ENCODE peak calls at places on chromosomes 16 and 17, in ten cellular contexts. One of them, this sample, is unnamed.

GRCh38 chr16:12874135-12874534 is 27.3 kb upstream of the SHISA9 start:
- DNase-seq in lung: no peak
- DNase-seq in fibroblast of the aortic adventitia: peak; percentile 69
- DNase-seq in HFFc6: peak; percentile 84
- DNase-seq in fibroblast of lung: no peak
- DNase-seq in A673: no peak
- DNase-seq in HCT116: no peak
- DNase-seq in left ventricle myocardium inferior: no peak
- DNase-seq in cardiac fibroblast: peak; percentile 74
- DNase-seq in epithelial cell of esophagus: peak; percentile 22
- DNase-seq in this sample: peak; percentile 22

GRCh38 chr16:14499110-14499509 is 130.9 kb downstream of the PARN start:
- DNase-seq in lung: no peak
- DNase-seq in fibroblast of the aortic adventitia: no peak
- DNase-seq in HFFc6: no peak
- DNase-seq in fibroblast of lung: no peak
- DNase-seq in A673: no peak
- DNase-seq in HCT116: no peak
- DNase-seq in left ventricle myocardium inferior: no peak
- DNase-seq in cardiac fibroblast: no peak
- DNase-seq in epithelial cell of esophagus: no peak
- DNase-seq in this sample: no peak

GRCh38 chr17:61452301-61453290 is at the start of gene TBX4:
- DNase-seq in lung: no peak
- DNase-seq in fibroblast of the aortic adventitia: no peak
- DNase-seq in HFFc6: no peak
- DNase-seq in fibroblast of lung: peak; percentile 63
- DNase-seq in A673: no peak
- DNase-seq in HCT116: no peak
- DNase-seq in left ventricle myocardium inferior: no peak
- DNase-seq in cardiac fibroblast: no peak
- DNase-seq in epithelial cell of esophagus: no peak
- DNase-seq in this sample: no peak

GRCh38 chr17:74152591-74153455 is 50.7 kb upstream of the RPL38 start:
- DNase-seq in lung: no peak
- DNase-seq in fibroblast of the aortic adventitia: peak; percentile 14
- DNase-seq in HFFc6: no peak
- DNase-seq in fibroblast of lung: no peak
- DNase-seq in A673: no peak
- DNase-seq in HCT116: no peak
- DNase-seq in left ventricle myocardium inferior: no peak
- DNase-seq in cardiac fibroblast: no peak
- DNase-seq in epithelial cell of esophagus: no peak
- DNase-seq in this sample: no peak

GRCh38 chr17:2435181-2435741 is 34.4 kb upstream of the MNT start:
- DNase-seq in lung: no peak
- DNase-seq in fibroblast of the aortic adventitia: peak; percentile 34
- DNase-seq in HFFc6: no peak
- DNase-seq in fibroblast of lung: no peak
- DNase-seq in A673: no peak
- DNase-seq in HCT116: no peak
- DNase-seq in left ventricle myocardium inferior: no peak
- DNase-seq in cardiac fibroblast: no peak
- DNase-seq in epithelial cell of esophagus: no peak
- DNase-seq in this sample: peak; percentile 55

GRCh38 chr16:27426423-27427408 is 24.7 kb downstream of the IL21R start:
- DNase-seq in lung: peak; percentile 38
- DNase-seq in fibroblast of the aortic adventitia: peak; percentile 83
- DNase-seq in HFFc6: peak; percentile 90
- DNase-seq in fibroblast of lung: peak; percentile 88
- DNase-seq in A673: peak; percentile 60
- DNase-seq in HCT116: peak; percentile 28
- DNase-seq in left ventricle myocardium inferior: no peak
- DNase-seq in cardiac fibroblast: peak; percentile 93
- DNase-seq in epithelial cell of esophagus: peak; percentile 90
- DNase-seq in this sample: peak; percentile 91

GRCh38 chr16:27973678-27974077 is 89.8 kb downstream of the GSG1L start:
- DNase-seq in lung: no peak
- DNase-seq in fibroblast of the aortic adventitia: no peak
- DNase-seq in HFFc6: no peak
- DNase-seq in fibroblast of lung: no peak
- DNase-seq in A673: peak; percentile 24
- DNase-seq in HCT116: no peak
- DNase-seq in left ventricle myocardium inferior: no peak
- DNase-seq in cardiac fibroblast: no peak
- DNase-seq in epithelial cell of esophagus: no peak
- DNase-seq in this sample: no peak

GRCh38 chr17:43224146-43224705 is 4.2 kb downstream of the CCDC200 start:
- DNase-seq in lung: peak; percentile 25
- DNase-seq in fibroblast of the aortic adventitia: no peak
- DNase-seq in HFFc6: no peak
- DNase-seq in fibroblast of lung: no peak
- DNase-seq in A673: no peak
- DNase-seq in HCT116: no peak
- DNase-seq in left ventricle myocardium inferior: no peak
- DNase-seq in cardiac fibroblast: no peak
- DNase-seq in epithelial cell of esophagus: no peak
- DNase-seq in this sample: no peak

DNA sequence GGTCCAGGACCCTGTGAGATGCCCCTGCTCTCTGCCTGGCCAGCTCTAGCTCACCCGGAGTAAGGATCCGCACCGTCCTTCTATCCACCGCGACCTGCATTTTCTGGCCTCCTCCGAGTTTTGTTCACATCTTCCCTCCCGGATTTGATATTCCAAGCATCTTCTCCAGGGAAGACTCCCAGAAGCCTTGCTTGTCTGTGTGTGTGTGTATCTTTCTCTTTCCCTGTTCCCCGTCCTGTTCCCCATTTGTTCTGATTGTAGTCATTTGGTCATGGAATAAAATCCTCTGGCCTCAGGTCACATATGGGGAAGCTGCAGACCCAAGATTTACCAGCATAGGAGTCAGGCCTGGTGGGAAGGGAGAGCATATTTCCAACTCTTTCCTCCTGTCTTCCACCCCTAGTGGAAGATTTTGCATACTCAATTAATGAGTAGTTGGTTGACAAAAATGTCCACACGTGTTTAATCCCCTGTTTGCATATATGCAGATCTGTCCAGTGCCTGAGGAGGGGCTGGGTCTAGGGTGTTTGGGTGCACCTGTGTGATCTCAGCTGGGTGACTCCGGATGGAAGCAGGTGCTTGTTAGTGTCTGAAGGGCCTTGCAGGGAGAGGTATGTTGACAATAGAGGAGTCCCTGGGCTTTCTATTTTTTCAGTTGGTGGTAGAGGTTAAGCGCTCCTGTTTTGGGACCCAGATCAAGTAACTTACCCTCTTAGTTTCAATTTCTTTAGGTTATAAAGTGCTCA is 1.9 kb downstream of the PRAC1 start:
- DNase-seq in lung: no peak
- DNase-seq in fibroblast of the aortic adventitia: no peak
- DNase-seq in HFFc6: no peak
- DNase-seq in fibroblast of lung: no peak
- DNase-seq in A673: peak; percentile 51
- DNase-seq in HCT116: no peak
- DNase-seq in left ventricle myocardium inferior: no peak
- DNase-seq in cardiac fibroblast: no peak
- DNase-seq in epithelial cell of esophagus: no peak
- DNase-seq in this sample: no peak
- TF ChIP-seq CTCF in lung: no peak
- TF ChIP-seq CTCF in fibroblast of the aortic adventitia: no peak
- TF ChIP-seq CTCF in HFFc6: no peak
- TF ChIP-seq CTCF in fibroblast of lung: no peak
- TF ChIP-seq CTCF in A673: peak; percentile 10
- TF ChIP-seq CTCF in HCT116: no peak
- TF ChIP-seq CTCF in left ventricle myocardium inferior: no peak
- TF ChIP-seq CTCF in cardiac fibroblast: no peak
- TF ChIP-seq CTCF in epithelial cell of esophagus: no peak
- TF ChIP-seq CTCF in this sample: no peak

GRCh38 chr16:2428787-2429036 is 535 bp upstream of the CCNF start:
- DNase-seq in lung: no peak
- DNase-seq in fibroblast of the aortic adventitia: no peak
- DNase-seq in HFFc6: no peak
- DNase-seq in fibroblast of lung: no peak
- DNase-seq in A673: no peak
- DNase-seq in HCT116: no peak
- DNase-seq in left ventricle myocardium inferior: no peak
- DNase-seq in cardiac fibroblast: no peak
- DNase-seq in epithelial cell of esophagus: no peak
- DNase-seq in this sample: no peak

GRCh38 chr16:2429771-2430663 is 770 bp downstream of the CCNF start:
- DNase-seq in lung: no peak
- DNase-seq in fibroblast of the aortic adventitia: peak; percentile 16
- DNase-seq in HFFc6: no peak
- DNase-seq in fibroblast of lung: peak; percentile 36
- DNase-seq in A673: peak; percentile 40
- DNase-seq in HCT116: no peak
- DNase-seq in left ventricle myocardium inferior: no peak
- DNase-seq in cardiac fibroblast: peak; percentile 26
- DNase-seq in epithelial cell of esophagus: peak; percentile 67
- DNase-seq in this sample: peak; percentile 24

GRCh38 chr16:2429037-2429770 is at the start of gene CCNF:
- DNase-seq in lung: peak; percentile 97
- DNase-seq in fibroblast of the aortic adventitia: peak; percentile 91
- DNase-seq in HFFc6: peak; percentile 91
- DNase-seq in fibroblast of lung: peak; percentile 92
- DNase-seq in A673: peak; percentile 98
- DNase-seq in HCT116: peak; percentile 84
- DNase-seq in left ventricle myocardium inferior: peak; percentile 98
- DNase-seq in cardiac fibroblast: peak; percentile 94
- DNase-seq in epithelial cell of esophagus: peak; percentile 97
- DNase-seq in this sample: peak; percentile 96

GRCh38 chr16:2432801-2433505 is 3.7 kb downstream of the CCNF start:
- DNase-seq in lung: no peak
- DNase-seq in fibroblast of the aortic adventitia: no peak
- DNase-seq in HFFc6: no peak
- DNase-seq in fibroblast of lung: no peak
- DNase-seq in A673: no peak
- DNase-seq in HCT116: no peak
- DNase-seq in left ventricle myocardium inferior: no peak
- DNase-seq in cardiac fibroblast: no peak
- DNase-seq in epithelial cell of esophagus: no peak
- DNase-seq in this sample: no peak

DNA sequence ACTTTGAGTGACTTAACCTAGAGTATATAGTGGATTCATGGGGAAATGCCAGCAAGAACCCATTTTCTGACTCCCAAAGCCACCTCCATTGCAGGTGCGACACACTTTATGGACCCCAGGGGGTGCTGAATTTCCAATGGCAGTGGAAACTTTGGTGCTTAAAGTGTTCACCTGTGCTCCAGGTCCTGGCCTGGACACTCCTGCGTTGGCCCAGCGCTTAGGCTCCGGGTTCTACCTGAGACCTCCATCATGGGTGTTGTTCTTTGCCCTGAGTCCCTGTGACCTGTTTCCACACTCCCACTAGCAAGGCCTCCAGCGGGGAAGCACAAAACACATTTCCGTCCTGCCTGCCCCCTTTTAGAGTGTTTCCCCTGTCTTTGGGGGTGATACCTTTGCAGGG is 3.0 kb downstream of the CCNF start:
- DNase-seq in lung: no peak
- DNase-seq in fibroblast of the aortic adventitia: no peak
- DNase-seq in HFFc6: no peak
- DNase-seq in fibroblast of lung: no peak
- DNase-seq in A673: no peak
- DNase-seq in HCT116: no peak
- DNase-seq in left ventricle myocardium inferior: no peak
- DNase-seq in cardiac fibroblast: no peak
- DNase-seq in epithelial cell of esophagus: no peak
- DNase-seq in this sample: no peak
- TF ChIP-seq CTCF in lung: no peak
- TF ChIP-seq CTCF in fibroblast of the aortic adventitia: no peak
- TF ChIP-seq CTCF in HFFc6: peak; percentile 22
- TF ChIP-seq CTCF in fibroblast of lung: peak; percentile 11
- TF ChIP-seq CTCF in A673: no peak
- TF ChIP-seq CTCF in HCT116: peak; percentile 30
- TF ChIP-seq CTCF in left ventricle myocardium inferior: no peak
- TF ChIP-seq CTCF in cardiac fibroblast: no peak
- TF ChIP-seq CTCF in epithelial cell of esophagus: no peak
- TF ChIP-seq CTCF in this sample: no peak

DNA sequence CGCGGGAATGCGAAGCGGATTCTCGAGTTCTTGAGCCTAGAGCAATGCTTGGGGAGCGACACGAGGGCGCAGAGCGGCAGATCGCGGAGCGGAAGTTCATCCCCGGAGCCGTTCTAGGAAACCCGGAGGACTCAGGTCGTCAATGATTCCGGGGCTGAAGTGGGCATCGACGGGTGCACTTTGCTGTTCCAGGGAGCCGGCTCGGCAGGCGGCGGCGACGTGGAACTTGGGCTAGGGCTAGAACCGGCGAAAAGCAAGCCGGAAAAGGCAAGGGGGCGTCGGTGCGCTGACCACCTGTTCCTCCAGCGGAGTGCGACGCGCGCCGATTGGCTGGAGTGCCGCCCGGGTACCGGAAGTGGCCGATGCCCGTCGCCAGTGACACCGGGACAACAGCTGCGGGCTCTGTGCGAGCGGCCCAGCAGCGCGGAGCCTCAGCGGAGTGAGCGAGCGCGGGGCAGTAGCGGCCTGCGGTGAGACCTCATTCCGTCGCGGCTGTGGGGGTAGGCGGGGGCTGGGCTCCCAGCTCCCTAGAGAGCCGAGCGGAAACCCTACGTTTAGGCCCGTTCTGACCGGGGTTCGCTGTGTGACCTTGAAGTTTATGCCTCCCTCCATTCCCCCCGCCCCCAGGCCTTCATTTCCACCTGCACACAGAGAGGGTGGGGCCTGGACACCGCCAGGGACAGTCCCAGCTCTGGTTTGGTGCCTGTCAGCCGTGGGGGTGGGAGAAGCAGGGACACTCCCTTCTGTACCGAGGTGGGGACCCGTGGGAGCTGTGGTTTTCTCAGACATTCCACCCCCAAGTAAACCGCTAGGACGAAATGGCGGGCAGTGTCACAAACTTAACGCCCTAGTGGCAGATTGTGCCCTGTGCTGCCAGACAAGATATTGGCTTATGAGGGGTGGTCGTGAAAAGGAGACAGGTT is at the start of gene ZFP3:
- DNase-seq in lung: peak; percentile 89
- DNase-seq in fibroblast of the aortic adventitia: peak; percentile 83
- DNase-seq in HFFc6: no peak
- DNase-seq in fibroblast of lung: peak; percentile 91
- DNase-seq in A673: peak; percentile 92
- DNase-seq in HCT116: no peak
- DNase-seq in left ventricle myocardium inferior: peak; percentile 87
- DNase-seq in cardiac fibroblast: peak; percentile 83
- DNase-seq in epithelial cell of esophagus: peak; percentile 68
- DNase-seq in this sample: peak; percentile 82
- TF ChIP-seq CTCF in lung: no peak
- TF ChIP-seq CTCF in fibroblast of the aortic adventitia: no peak
- TF ChIP-seq CTCF in HFFc6: no peak
- TF ChIP-seq CTCF in fibroblast of lung: no peak
- TF ChIP-seq CTCF in A673: peak; percentile 10
- TF ChIP-seq CTCF in HCT116: no peak
- TF ChIP-seq CTCF in left ventricle myocardium inferior: peak; percentile 17
- TF ChIP-seq CTCF in cardiac fibroblast: no peak
- TF ChIP-seq CTCF in epithelial cell of esophagus: no peak
- TF ChIP-seq CTCF in this sample: peak; percentile 6

DNA sequence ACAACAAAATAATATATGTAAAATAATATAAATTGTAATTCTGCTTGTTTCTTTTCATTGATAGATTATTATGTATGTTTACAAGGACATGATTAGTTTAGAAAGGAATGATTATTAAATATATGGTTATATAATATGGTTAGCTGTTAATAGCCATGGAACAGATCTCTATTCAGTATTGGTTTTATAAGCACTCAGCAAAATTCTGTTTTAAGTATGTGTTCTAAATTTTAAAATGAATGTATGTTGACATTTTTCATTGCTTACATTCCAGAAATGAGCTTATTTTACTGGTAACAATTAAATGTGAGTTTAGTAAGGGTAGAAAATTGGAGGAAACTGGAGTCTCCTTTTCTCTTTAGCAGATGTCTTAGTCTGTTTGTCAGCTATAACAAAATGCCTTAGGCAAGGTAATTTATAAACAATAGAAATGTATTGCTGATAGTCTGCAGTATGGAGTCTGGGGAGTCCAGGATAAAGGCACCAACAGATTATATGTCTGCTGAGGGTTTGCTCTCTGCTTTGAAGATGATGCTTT is 45.4 kb downstream of the NFAT5 start:
- DNase-seq in lung: no peak
- DNase-seq in fibroblast of the aortic adventitia: no peak
- DNase-seq in HFFc6: no peak
- DNase-seq in fibroblast of lung: no peak
- DNase-seq in A673: no peak
- DNase-seq in HCT116: no peak
- DNase-seq in left ventricle myocardium inferior: no peak
- DNase-seq in cardiac fibroblast: no peak
- DNase-seq in epithelial cell of esophagus: no peak
- DNase-seq in this sample: no peak
- TF ChIP-seq CTCF in lung: no peak
- TF ChIP-seq CTCF in fibroblast of the aortic adventitia: no peak
- TF ChIP-seq CTCF in HFFc6: no peak
- TF ChIP-seq CTCF in fibroblast of lung: no peak
- TF ChIP-seq CTCF in A673: no peak
- TF ChIP-seq CTCF in HCT116: no peak
- TF ChIP-seq CTCF in left ventricle myocardium inferior: no peak
- TF ChIP-seq CTCF in cardiac fibroblast: no peak
- TF ChIP-seq CTCF in epithelial cell of esophagus: no peak
- TF ChIP-seq CTCF in this sample: no peak